ENCODE peak calls at places on chromosomes 7 and 10, in eight cellular contexts. Y is natural killer cell; H is ascending aorta; K is Calu3; V is AG04449; N is HFF-Myc; L is AG09319; G is activated CD8-positive, alpha-beta T cell treated with anti-CD3 and anti-CD28 coated beads for 36 hours. J is an unnamed sample.

GRCh38 chr7:101693498-101694091 is 64.5 kb upstream of the MYL10 start:
- DNase-seq in H (no peak), L (no peak), V (no peak), K (no peak), G (no peak), Y (no peak), N (no peak), J (no peak)

GRCh38 chr7:44145969-44146897 is 5.1 kb upstream of the MYL7 start:
- DNase-seq in Y (no peak), H (peak), N (no peak), G (peak), V (no peak), K (peak), L (peak), J (no peak)

GRCh38 chr7:1864126-1864940 is 194.3 kb downstream of the ELFN1 start:
- DNase-seq in K (no peak), Y (no peak), L (no peak), N (no peak), G (no peak), V (no peak), H (no peak), J (no peak)

GRCh38 chr7:37441405-37441797 is 7.3 kb downstream of the ELMO1 start:
- DNase-seq in K (no peak), H (no peak), Y (no peak), N (no peak), V (no peak), G (no peak), L (no peak), J (no peak)

GRCh38 chr7:50507898-50508470 is 57.2 kb downstream of the DDC start:
- DNase-seq in V (no peak), Y (no peak), N (no peak), L (no peak), G (no peak), H (no peak), K (no peak), J (no peak)

GRCh38 chr7:106730021-106730420 is 69.1 kb upstream of the CCDC71L start:
- DNase-seq in V (no peak), H (no peak), G (peak), L (no peak), N (no peak), Y (no peak), K (peak), J (no peak)

GRCh38 chr10:44886966-44887365 is 24.2 kb upstream of the TMEM72 start:
- DNase-seq in H (peak), V (no peak), Y (no peak), N (no peak), G (no peak), L (no peak), K (no peak), J (no peak)

GRCh38 chr7:16753932-16754571 is 497 bp downstream of the TSPAN13 start:
- DNase-seq in H (no peak), N (no peak), K (peak), V (no peak), Y (no peak), L (no peak), G (peak), J (peak)

GRCh38 chr10:123878666-123879311 is 12.8 kb downstream of the CPXM2 start:
- DNase-seq in G (no peak), K (no peak), Y (no peak), V (no peak), H (peak), N (no peak), L (no peak), J (no peak)

GRCh38 chr7:148173296-148173695 is 417.3 kb upstream of the C7orf33 start:
- DNase-seq in H (no peak), V (no peak), K (no peak), N (no peak), L (no peak), Y (no peak), G (no peak), J (no peak)

GRCh38 chr7:18467011-18467410 is 28.5 kb upstream of the HDAC9 start:
- DNase-seq in Y (no peak), L (no peak), K (no peak), G (no peak), N (no peak), V (no peak), H (no peak), J (no peak)

GRCh38 chr10:101894742-101895141 is 51.1 kb upstream of the KCNIP2 start:
- DNase-seq in Y (no peak), K (no peak), N (no peak), L (no peak), H (no peak), V (no peak), G (no peak), J (no peak)

GRCh38 chr10:107085661-107086525 is 78.6 kb downstream of the SORCS1 start:
- DNase-seq in G (no peak), Y (no peak), L (no peak), K (no peak), H (no peak), N (no peak), V (no peak), J (no peak)

GRCh38 chr10:80382989-80383388 is 25.4 kb upstream of the PRXL2A start:
- DNase-seq in N (no peak), G (peak), Y (no peak), H (no peak), K (peak), L (no peak), V (no peak), J (no peak)

GRCh38 chr10:119416855-119417254 is 125.7 kb downstream of the RGS10 start:
- DNase-seq in V (no peak), K (peak), L (no peak), G (peak), N (no peak), Y (peak), H (peak), J (no peak)

GRCh38 chr10:59709472-59710125 is at the start of gene SLC16A9:
- DNase-seq in G (peak), Y (no peak), N (peak), V (no peak), L (no peak), K (peak), H (peak), J (no peak)

GRCh38 chr7:152313879-152314604 is 121.8 kb downstream of the KMT2C start:
- DNase-seq in K (peak), G (no peak), V (peak), N (peak), H (no peak), Y (no peak), L (peak), J (no peak)

GRCh38 chr7:517848-518629 is 1.6 kb downstream of the PDGFA start:
- DNase-seq in N (no peak), K (no peak), H (peak), L (no peak), Y (peak), V (no peak), G (peak), J (no peak)

GRCh38 chr7:74193054-74193453 is 16.8 kb upstream of the LAT2 start:
- DNase-seq in G (no peak), Y (no peak), L (no peak), H (no peak), V (no peak), K (no peak), N (no peak), J (no peak)

GRCh38 chr7:98285132-98286092 is 3.9 kb downstream of the BRI3 start:
- DNase-seq in G (no peak), Y (no peak), H (no peak), V (no peak), L (no peak), N (no peak), K (no peak), J (no peak)

DNA sequence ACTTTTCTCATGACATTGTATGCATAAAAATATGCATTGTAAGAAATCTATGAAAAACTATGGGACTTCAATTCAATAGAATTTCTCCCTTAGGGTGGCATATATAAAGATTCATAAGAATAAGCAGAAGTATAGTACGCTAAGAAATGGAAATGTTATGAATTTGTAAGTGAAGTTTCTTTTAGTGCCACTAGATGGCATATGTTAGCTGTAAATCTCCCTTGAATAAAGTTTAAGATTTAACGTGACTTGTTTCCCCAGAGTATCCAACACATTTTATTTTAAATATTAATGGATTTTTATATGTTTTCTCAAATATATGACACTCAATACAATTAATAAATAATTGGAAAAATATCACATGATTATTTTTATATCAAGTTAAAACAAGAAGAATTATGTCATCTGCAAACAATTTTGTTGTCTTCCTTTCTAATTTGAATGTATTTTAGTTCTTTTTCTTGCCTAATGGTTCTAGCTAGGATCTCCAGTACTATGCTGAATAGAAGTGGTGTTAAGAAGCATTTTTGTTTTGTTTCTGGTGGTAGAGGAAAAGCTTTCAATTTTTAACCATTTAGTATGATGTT is 287.2 kb downstream of the HGF start:
- DNase-seq in H (no peak), L (no peak), V (no peak), N (no peak), K (no peak), Y (no peak), G (no peak), J (no peak)
- TF ChIP-seq CTCF in H (peak), L (peak), V (peak), N (no peak), K (no peak), Y (peak), G (peak), J (peak)

GRCh38 chr7:36286688-36287087 is 103.0 kb upstream of the ANLN start:
- DNase-seq in H (no peak), L (no peak), V (no peak), Y (no peak), K (no peak), N (no peak), G (no peak), J (no peak)
- TF ChIP-seq CTCF in H (no peak), L (no peak), V (no peak), Y (no peak), K (no peak), N (no peak), G (no peak), J (no peak)

GRCh38 chr7:30173058-30173897 is 38.5 kb downstream of the MTURN start:
- DNase-seq in G (no peak), N (peak), Y (no peak), V (peak), K (peak), L (peak), H (peak), J (no peak)
- TF ChIP-seq CTCF in G (no peak), N (peak), Y (no peak), V (peak), K (no peak), L (peak), H (no peak), J (no peak)

GRCh38 chr7:26237035-26237807 is 35.7 kb downstream of the CBX3 start:
- DNase-seq in L (no peak), G (no peak), K (no peak), H (no peak), Y (no peak), V (no peak), N (no peak), J (no peak)

GRCh38 chr7:26238004-26238403 is 36.5 kb downstream of the CBX3 start:
- DNase-seq in K (no peak), N (no peak), V (no peak), L (no peak), G (no peak), Y (no peak), H (no peak), J (no peak)

GRCh38 chr7:26233902-26234511 is 32.5 kb downstream of the CBX3 start:
- DNase-seq in V (no peak), G (no peak), N (no peak), L (no peak), K (no peak), H (no peak), Y (no peak), J (no peak)
- TF ChIP-seq CTCF in V (no peak), G (no peak), N (no peak), L (no peak), K (no peak), H (no peak), Y (no peak), J (no peak)

GRCh38 chr7:2981103-2981480 is 62.6 kb downstream of the CARD11 start:
- DNase-seq in Y (no peak), G (no peak), L (no peak), N (no peak), V (no peak), K (no peak), H (no peak), J (no peak)

GRCh38 chr7:2979951-2980350 is 63.7 kb downstream of the CARD11 start:
- DNase-seq in K (no peak), L (no peak), V (no peak), G (no peak), H (no peak), Y (no peak), N (no peak), J (no peak)

GRCh38 chr7:2978403-2978802 is 65.3 kb downstream of the CARD11 start:
- DNase-seq in G (peak), H (no peak), K (no peak), Y (peak), N (no peak), V (no peak), L (no peak), J (no peak)

GRCh38 chr7:2980406-2981102 is 63.1 kb downstream of the CARD11 start:
- DNase-seq in L (no peak), H (no peak), N (no peak), Y (peak), G (peak), K (no peak), V (no peak), J (no peak)

GRCh38 chr7:2979276-2979675 is 64.4 kb downstream of the CARD11 start:
- DNase-seq in Y (no peak), H (no peak), K (no peak), V (no peak), G (peak), N (no peak), L (no peak), J (no peak)
- TF ChIP-seq CTCF in Y (no peak), H (no peak), K (no peak), V (no peak), G (no peak), N (no peak), L (no peak), J (no peak)

GRCh38 chr10:73414230-73414981 is 548 bp upstream of the ANXA7 start:
- DNase-seq in V (no peak), Y (no peak), G (no peak), H (no peak), N (no peak), L (no peak), K (peak), J (no peak)
- TF ChIP-seq CTCF in V (no peak), Y (no peak), G (peak), H (peak), N (no peak), L (no peak), K (peak), J (peak)

DNA sequence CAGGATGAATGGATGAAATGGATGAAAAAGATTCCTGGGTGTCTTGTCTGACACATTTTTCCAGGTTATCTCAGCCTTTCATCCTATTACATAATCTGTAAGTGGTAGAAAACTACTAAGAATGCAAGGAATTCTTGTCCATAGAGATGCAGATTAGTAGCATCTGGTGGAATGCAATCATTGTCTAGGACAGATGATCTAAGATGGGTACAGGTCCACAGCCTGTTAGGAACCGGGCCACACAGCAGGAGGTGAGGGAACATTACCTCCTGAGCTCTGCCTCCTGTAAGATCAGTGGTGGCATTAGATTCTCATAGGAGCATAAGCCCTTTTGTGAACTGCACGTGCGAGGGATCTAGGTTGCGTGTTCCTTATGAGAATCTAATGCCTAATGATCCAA is 225.0 kb downstream of the CALN1 start:
- DNase-seq in N (no peak), H (no peak), G (no peak), K (no peak), Y (no peak), L (no peak), V (no peak), J (no peak)
- TF ChIP-seq CTCF in N (no peak), H (no peak), G (no peak), K (no peak), Y (no peak), L (no peak), V (no peak), J (no peak)

GRCh38 chr10:90860790-90861189 is 3.0 kb upstream of the HTR7 start:
- DNase-seq in Y (no peak), N (no peak), H (no peak), K (no peak), G (no peak), V (no peak), L (no peak), J (no peak)
- TF ChIP-seq CTCF in Y (no peak), N (no peak), H (no peak), K (no peak), G (no peak), V (no peak), L (no peak), J (no peak)

J was measured in CD14-positive monocyte.